ENCODE peak calls at places on chromosomes 1 and 21, in eight cellular contexts. One of them, this sample, is unnamed.

GRCh38 chr1:204726478-204726877 is 40.9 kb upstream of the LRRN2 start:
- DNase-seq in K562: no peak
- DNase-seq in upper lobe of right lung: no peak
- DNase-seq in astrocyte of the spinal cord: no peak
- DNase-seq in sigmoid colon: no peak
- DNase-seq in ascending aorta: no peak
- DNase-seq in kidney epithelial cell: peak; percentile 86
- DNase-seq in cardiac muscle cell: no peak
- DNase-seq in this sample: peak; percentile 44

GRCh38 chr21:33514234-33514633 is 22.7 kb upstream of the DNAJC28 start:
- DNase-seq in K562: no peak
- DNase-seq in upper lobe of right lung: no peak
- DNase-seq in astrocyte of the spinal cord: no peak
- DNase-seq in sigmoid colon: no peak
- DNase-seq in ascending aorta: no peak
- DNase-seq in kidney epithelial cell: no peak
- DNase-seq in cardiac muscle cell: no peak
- DNase-seq in this sample: peak; percentile 43

GRCh38 chr1:164805399-164805798 is 246.4 kb downstream of the PBX1 start:
- DNase-seq in K562: no peak
- DNase-seq in upper lobe of right lung: no peak
- DNase-seq in astrocyte of the spinal cord: peak; percentile 52
- DNase-seq in sigmoid colon: no peak
- DNase-seq in ascending aorta: no peak
- DNase-seq in kidney epithelial cell: no peak
- DNase-seq in cardiac muscle cell: no peak
- DNase-seq in this sample: peak; percentile 51

GRCh38 chr21:26846036-26846931 is 1.1 kb upstream of the ADAMTS1 start:
- DNase-seq in K562: no peak
- DNase-seq in upper lobe of right lung: peak; percentile 86
- DNase-seq in astrocyte of the spinal cord: peak; percentile 71
- DNase-seq in sigmoid colon: peak; percentile 94
- DNase-seq in ascending aorta: no peak
- DNase-seq in kidney epithelial cell: no peak
- DNase-seq in cardiac muscle cell: peak; percentile 84
- DNase-seq in this sample: peak; percentile 82

GRCh38 chr1:109113787-109114568 is at the start of gene ELAPOR1:
- DNase-seq in K562: no peak
- DNase-seq in upper lobe of right lung: peak; percentile 79
- DNase-seq in astrocyte of the spinal cord: no peak
- DNase-seq in sigmoid colon: no peak
- DNase-seq in ascending aorta: no peak
- DNase-seq in kidney epithelial cell: no peak
- DNase-seq in cardiac muscle cell: no peak
- DNase-seq in this sample: no peak

GRCh38 chr1:149879556-149879955 is 19.8 kb upstream of the BOLA1 start:
- DNase-seq in K562: no peak
- DNase-seq in upper lobe of right lung: no peak
- DNase-seq in astrocyte of the spinal cord: no peak
- DNase-seq in sigmoid colon: no peak
- DNase-seq in ascending aorta: no peak
- DNase-seq in kidney epithelial cell: no peak
- DNase-seq in cardiac muscle cell: no peak
- DNase-seq in this sample: no peak

GRCh38 chr21:45317401-45318145 is 29.9 kb upstream of the POFUT2 start:
- DNase-seq in K562: no peak
- DNase-seq in upper lobe of right lung: peak; percentile 61
- DNase-seq in astrocyte of the spinal cord: peak; percentile 81
- DNase-seq in sigmoid colon: peak; percentile 64
- DNase-seq in ascending aorta: peak; percentile 9
- DNase-seq in kidney epithelial cell: no peak
- DNase-seq in cardiac muscle cell: no peak
- DNase-seq in this sample: peak; percentile 73

GRCh38 chr21:30408782-30409494 is 13.1 kb downstream of the KRTAP13-1 start:
- DNase-seq in K562: peak; percentile 8
- DNase-seq in upper lobe of right lung: peak; percentile 78
- DNase-seq in astrocyte of the spinal cord: peak; percentile 44
- DNase-seq in sigmoid colon: no peak
- DNase-seq in ascending aorta: no peak
- DNase-seq in kidney epithelial cell: peak; percentile 35
- DNase-seq in cardiac muscle cell: peak; percentile 83
- DNase-seq in this sample: peak; percentile 74

GRCh38 chr1:109773900-109774485 is 10.3 kb upstream of the EPS8L3 start:
- DNase-seq in K562: no peak
- DNase-seq in upper lobe of right lung: peak; percentile 58
- DNase-seq in astrocyte of the spinal cord: no peak
- DNase-seq in sigmoid colon: peak; percentile 59
- DNase-seq in ascending aorta: no peak
- DNase-seq in kidney epithelial cell: no peak
- DNase-seq in cardiac muscle cell: no peak
- DNase-seq in this sample: no peak

GRCh38 chr1:225777583-225778411 is at the start of gene SRP9:
- DNase-seq in K562: peak; percentile 100
- DNase-seq in upper lobe of right lung: peak; percentile 99
- DNase-seq in astrocyte of the spinal cord: peak; percentile 98
- DNase-seq in sigmoid colon: peak; percentile 99
- DNase-seq in ascending aorta: peak; percentile 97
- DNase-seq in kidney epithelial cell: peak; percentile 92
- DNase-seq in cardiac muscle cell: peak; percentile 99
- DNase-seq in this sample: peak; percentile 98

GRCh38 chr21:31420988-31421387 is 76.9 kb upstream of the TIAM1 start:
- DNase-seq in K562: no peak
- DNase-seq in upper lobe of right lung: no peak
- DNase-seq in astrocyte of the spinal cord: no peak
- DNase-seq in sigmoid colon: no peak
- DNase-seq in ascending aorta: no peak
- DNase-seq in kidney epithelial cell: no peak
- DNase-seq in cardiac muscle cell: no peak
- DNase-seq in this sample: no peak

GRCh38 chr1:230157409-230158390 is 90.7 kb downstream of the GALNT2 start:
- DNase-seq in K562: no peak
- DNase-seq in upper lobe of right lung: no peak
- DNase-seq in astrocyte of the spinal cord: peak; percentile 18
- DNase-seq in sigmoid colon: peak; percentile 49
- DNase-seq in ascending aorta: no peak
- DNase-seq in kidney epithelial cell: no peak
- DNase-seq in cardiac muscle cell: no peak
- DNase-seq in this sample: peak; percentile 45

GRCh38 chr1:8439015-8439702 is 121.2 kb downstream of the SLC45A1 start:
- DNase-seq in K562: peak; percentile 76
- DNase-seq in upper lobe of right lung: peak; percentile 86
- DNase-seq in astrocyte of the spinal cord: peak; percentile 91
- DNase-seq in sigmoid colon: peak; percentile 92
- DNase-seq in ascending aorta: peak; percentile 46
- DNase-seq in kidney epithelial cell: peak; percentile 60
- DNase-seq in cardiac muscle cell: peak; percentile 92
- DNase-seq in this sample: peak; percentile 87

GRCh38 chr1:88124614-88125013 is 559.5 kb upstream of the PKN2 start:
- DNase-seq in K562: no peak
- DNase-seq in upper lobe of right lung: no peak
- DNase-seq in astrocyte of the spinal cord: no peak
- DNase-seq in sigmoid colon: no peak
- DNase-seq in ascending aorta: no peak
- DNase-seq in kidney epithelial cell: no peak
- DNase-seq in cardiac muscle cell: no peak
- DNase-seq in this sample: no peak

GRCh38 chr1:24704411-24705259 is 40.6 kb upstream of the CLIC4 start:
- DNase-seq in K562: peak; percentile 57
- DNase-seq in upper lobe of right lung: no peak
- DNase-seq in astrocyte of the spinal cord: peak; percentile 90
- DNase-seq in sigmoid colon: no peak
- DNase-seq in ascending aorta: no peak
- DNase-seq in kidney epithelial cell: peak; percentile 86
- DNase-seq in cardiac muscle cell: no peak
- DNase-seq in this sample: peak; percentile 94

GRCh38 chr1:192516776-192517297 is 58.7 kb upstream of the RGS1 start:
- DNase-seq in K562: no peak
- DNase-seq in upper lobe of right lung: no peak
- DNase-seq in astrocyte of the spinal cord: no peak
- DNase-seq in sigmoid colon: no peak
- DNase-seq in ascending aorta: no peak
- DNase-seq in kidney epithelial cell: peak; percentile 26
- DNase-seq in cardiac muscle cell: no peak
- DNase-seq in this sample: no peak

DNA sequence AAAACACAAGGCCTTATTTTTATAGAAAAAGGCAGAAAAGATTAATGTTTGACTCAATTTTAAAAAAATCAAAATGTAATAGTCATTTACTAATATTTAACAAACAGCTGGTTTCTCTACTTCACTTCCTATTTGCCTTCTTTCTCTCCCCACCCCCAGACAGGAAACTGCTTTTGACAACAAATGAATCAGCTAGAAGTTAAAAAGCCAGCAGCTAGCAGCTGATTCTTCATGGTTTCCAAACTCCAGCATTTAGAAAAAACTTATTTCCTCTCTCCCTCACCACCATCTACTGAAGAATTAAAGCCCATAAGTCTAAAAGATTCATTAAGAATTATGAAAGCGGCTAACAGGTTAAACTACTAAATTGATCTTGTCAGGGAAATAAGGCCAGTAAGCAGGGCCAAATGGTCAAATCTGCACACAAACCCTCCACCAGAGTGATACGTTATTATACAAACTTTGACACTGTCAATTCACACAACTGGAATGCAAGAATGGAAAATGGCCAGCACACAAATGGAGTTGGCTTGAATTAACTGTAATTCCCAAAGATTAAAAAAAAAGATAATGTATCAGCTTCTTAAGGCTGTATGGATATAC is 4.0 kb downstream of the WDR26 start:
- DNase-seq in K562: peak; percentile 71
- DNase-seq in upper lobe of right lung: no peak
- DNase-seq in astrocyte of the spinal cord: peak; percentile 71
- DNase-seq in sigmoid colon: no peak
- DNase-seq in ascending aorta: no peak
- DNase-seq in kidney epithelial cell: no peak
- DNase-seq in cardiac muscle cell: no peak
- DNase-seq in this sample: peak; percentile 75
- TF ChIP-seq CTCF in K562: no peak
- TF ChIP-seq CTCF in upper lobe of right lung: no peak
- TF ChIP-seq CTCF in astrocyte of the spinal cord: no peak
- TF ChIP-seq CTCF in sigmoid colon: no peak
- TF ChIP-seq CTCF in ascending aorta: no peak
- TF ChIP-seq CTCF in kidney epithelial cell: no peak
- TF ChIP-seq CTCF in cardiac muscle cell: no peak
- TF ChIP-seq CTCF in this sample: no peak

DNA sequence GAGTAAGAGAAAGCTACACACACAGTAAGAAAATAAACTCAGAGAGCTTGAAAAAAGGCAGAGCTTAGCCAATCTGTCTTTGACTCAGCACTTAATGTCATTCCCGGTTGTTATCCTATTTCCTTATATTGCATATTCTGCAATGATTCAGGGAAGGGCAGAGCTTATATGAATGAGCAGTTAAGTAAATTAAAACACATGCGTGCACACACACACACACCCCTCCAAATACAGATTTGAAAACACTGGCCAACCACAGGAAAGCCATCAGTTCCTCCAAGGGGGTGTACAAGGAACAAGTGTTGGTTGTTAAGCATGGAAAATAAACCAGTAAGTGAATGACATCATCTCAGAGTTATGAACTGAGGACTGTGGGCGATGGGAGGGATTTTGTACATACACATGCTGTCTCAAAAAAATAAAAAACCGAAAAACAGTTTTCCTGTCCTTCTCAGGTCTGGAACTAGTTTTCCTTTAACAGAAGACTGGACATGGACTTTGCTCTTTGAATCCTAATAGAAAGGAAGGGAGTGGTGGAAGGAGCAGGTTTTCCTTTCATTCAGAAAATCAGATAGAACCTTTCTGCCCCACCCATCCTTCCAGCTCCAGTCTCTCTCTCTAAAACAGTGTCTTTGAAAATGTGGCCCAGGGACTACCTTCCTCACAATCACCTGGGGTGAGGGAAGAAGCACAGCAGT is 955 bp downstream of the IQGAP3 start:
- DNase-seq in K562: peak; percentile 40
- DNase-seq in upper lobe of right lung: no peak
- DNase-seq in astrocyte of the spinal cord: peak; percentile 87
- DNase-seq in sigmoid colon: peak; percentile 8
- DNase-seq in ascending aorta: no peak
- DNase-seq in kidney epithelial cell: peak; percentile 57
- DNase-seq in cardiac muscle cell: no peak
- DNase-seq in this sample: peak; percentile 67
- H3K4me3 ChIP-seq in K562: peak overlapping the region; percentile 84
- H3K4me3 ChIP-seq in upper lobe of right lung: no peak overlapping the region
- H3K4me3 ChIP-seq in astrocyte of the spinal cord: peak overlapping the region; percentile 73
- H3K4me3 ChIP-seq in sigmoid colon: no peak overlapping the region
- H3K4me3 ChIP-seq in ascending aorta: no peak overlapping the region
- H3K4me3 ChIP-seq in kidney epithelial cell: peak overlapping the region; percentile 63
- H3K4me3 ChIP-seq in cardiac muscle cell: peak overlapping the region; percentile 48
- H3K4me3 ChIP-seq in this sample: peak overlapping the region; percentile 72

DNA sequence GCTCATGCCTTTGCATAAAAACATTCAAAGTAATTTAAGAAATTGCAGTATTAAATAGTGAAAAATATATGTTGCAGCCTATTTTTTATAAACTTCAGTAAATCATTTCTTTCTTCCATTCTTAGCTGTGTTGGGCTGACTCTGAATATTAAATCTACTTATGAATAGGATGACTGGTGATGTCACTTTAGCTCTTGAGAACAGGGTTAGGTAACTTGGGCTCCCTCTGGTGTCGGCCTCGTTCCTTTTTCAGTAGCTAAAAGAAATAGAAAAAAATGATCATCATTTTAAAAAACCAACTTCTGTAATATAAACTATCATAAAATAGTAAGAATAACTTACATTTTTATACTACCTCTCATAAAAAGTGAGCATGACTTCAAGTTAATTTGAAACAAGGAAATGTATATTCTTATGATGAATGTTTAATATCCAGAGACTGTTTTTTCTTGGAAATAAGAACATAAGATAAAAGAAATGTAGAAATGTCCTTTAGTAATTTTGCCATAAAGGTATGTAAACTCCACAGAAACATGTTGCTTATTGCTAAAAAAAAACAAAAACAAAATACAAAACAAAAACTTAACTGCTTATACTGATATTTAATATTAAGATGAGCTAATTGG is 26.8 kb upstream of the NCAM2 start:
- DNase-seq in K562: peak; percentile 35
- DNase-seq in upper lobe of right lung: no peak
- DNase-seq in astrocyte of the spinal cord: peak; percentile 68
- DNase-seq in sigmoid colon: peak; percentile 66
- DNase-seq in ascending aorta: no peak
- DNase-seq in kidney epithelial cell: peak; percentile 14
- DNase-seq in cardiac muscle cell: peak; percentile 73
- DNase-seq in this sample: peak; percentile 69
- TF ChIP-seq CTCF in K562: peak; percentile 56
- TF ChIP-seq CTCF in upper lobe of right lung: peak; percentile 44
- TF ChIP-seq CTCF in astrocyte of the spinal cord: peak; percentile 66
- TF ChIP-seq CTCF in sigmoid colon: peak; percentile 25
- TF ChIP-seq CTCF in ascending aorta: peak; percentile 12
- TF ChIP-seq CTCF in kidney epithelial cell: peak; percentile 57
- TF ChIP-seq CTCF in cardiac muscle cell: peak; percentile 58
- TF ChIP-seq CTCF in this sample: peak; percentile 60

DNA sequence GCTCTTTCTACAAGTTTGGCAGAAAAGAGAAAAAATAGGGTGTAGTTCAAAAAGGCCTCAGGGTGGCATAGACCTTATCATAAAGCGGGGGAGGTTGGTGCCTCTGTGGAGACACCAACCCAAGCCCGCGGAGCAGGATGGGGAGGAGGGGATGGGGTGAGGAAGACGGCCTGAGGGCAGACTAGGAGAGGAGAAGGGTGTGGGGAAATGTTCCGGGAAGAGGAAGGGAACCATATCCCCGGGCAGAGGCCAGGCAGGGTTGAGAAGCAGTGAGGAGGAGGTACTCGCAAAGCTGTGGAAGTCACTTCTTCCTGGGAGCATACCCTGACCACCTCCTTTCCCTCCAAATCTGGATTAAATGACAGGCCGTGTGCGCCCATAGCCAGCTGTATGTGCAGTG is 17.4 kb upstream of the SHE start:
- DNase-seq in K562: no peak
- DNase-seq in upper lobe of right lung: peak; percentile 37
- DNase-seq in astrocyte of the spinal cord: no peak
- DNase-seq in sigmoid colon: no peak
- DNase-seq in ascending aorta: no peak
- DNase-seq in kidney epithelial cell: no peak
- DNase-seq in cardiac muscle cell: no peak
- DNase-seq in this sample: no peak
- H3K4me3 ChIP-seq in K562: no peak overlapping the region
- H3K4me3 ChIP-seq in upper lobe of right lung: no peak overlapping the region
- H3K4me3 ChIP-seq in astrocyte of the spinal cord: no peak overlapping the region
- H3K4me3 ChIP-seq in sigmoid colon: no peak overlapping the region
- H3K4me3 ChIP-seq in ascending aorta: no peak overlapping the region
- H3K4me3 ChIP-seq in kidney epithelial cell: no peak overlapping the region
- H3K4me3 ChIP-seq in cardiac muscle cell: no peak overlapping the region
- H3K4me3 ChIP-seq in this sample: no peak overlapping the region